ENCODE peak calls at places on chromosomes 6 and 20, in ten cellular contexts. W is heart right ventricle; K is CD8-positive, alpha-beta memory T cell; G is pancreas; V is naive thymus-derived CD4-positive, alpha-beta T cell; B is neuronal stem cell; O is kidney; H is IMR-90; E is tibial artery; U is CD4-positive, CD25-positive, alpha-beta regulatory T cell. L is an unnamed sample. For H3K4me1 and H3K36me3, the result is how much of the 10 kb centered on the place peaks cover.

GRCh38 chr6:30678964-30679726 is 6.3 kb upstream of the DHX16 start:
- DNase-seq in W (peak), K (peak), G (peak), V (peak), B (peak), O (peak), H (peak), E (peak), U (peak), L (peak)

GRCh38 chr20:48653706-48654051 is 174.1 kb downstream of the PREX1 start:
- DNase-seq in W (no peak), K (no peak), G (no peak), V (no peak), B (no peak), O (no peak), H (no peak), E (no peak), U (no peak), L (no peak)

GRCh38 chr6:20534295-20534897 is at the start of gene CDKAL1:
- DNase-seq in W (peak), K (peak), G (peak), V (peak), B (peak), O (peak), H (peak), E (peak), U (peak), L (peak)

GRCh38 chr6:32047084-32047478 is 8.9 kb downstream of the CYP21A2 start:
- DNase-seq in W (peak), K (no peak), G (no peak), V (no peak), B (peak), O (peak), H (peak), E (peak), U (no peak), L (peak)

GRCh38 chr6:132763269-132763668 is 5.6 kb upstream of the VNN2 start:
- DNase-seq in W (no peak), K (peak), G (no peak), V (no peak), B (no peak), O (no peak), H (no peak), E (no peak), U (peak), L (no peak)

GRCh38 chr6:169791721-169792131 is 40.3 kb downstream of the ERMARD start:
- DNase-seq in W (no peak), K (no peak), G (peak), V (no peak), B (no peak), O (no peak), H (no peak), E (peak), U (no peak), L (no peak)

GRCh38 chr6:93165850-93166249 is 253.5 kb downstream of the EPHA7 start:
- DNase-seq in W (no peak), K (no peak), G (no peak), V (no peak), B (no peak), O (no peak), H (no peak), E (no peak), U (no peak), L (no peak)

GRCh38 chr6:158646023-158646888 is 1.7 kb upstream of the DYNLT1 start:
- DNase-seq in W (no peak), K (no peak), G (no peak), V (no peak), B (no peak), O (peak), H (no peak), E (peak), U (no peak), L (no peak)

GRCh38 chr6:99846021-99846420 is 148.0 kb downstream of the MCHR2 start:
- DNase-seq in W (no peak), K (no peak), G (no peak), V (no peak), B (no peak), O (no peak), H (no peak), E (no peak), U (no peak), L (no peak)

GRCh38 chr20:10508468-10509251 is 73.6 kb downstream of the SLX4IP start:
- DNase-seq in W (no peak), K (no peak), G (no peak), V (no peak), B (no peak), O (no peak), H (peak), E (peak), U (no peak), L (no peak)

GRCh38 chr6:132725947-132726607 is 12.2 kb upstream of the VNN1 start:
- DNase-seq in W (no peak), K (no peak), G (no peak), V (no peak), B (no peak), O (no peak), H (no peak), E (no peak), U (no peak), L (no peak)

GRCh38 chr20:15789083-15789482 is 784.2 kb downstream of the KIF16B start:
- DNase-seq in W (no peak), K (no peak), G (no peak), V (no peak), B (no peak), O (no peak), H (no peak), E (no peak), U (no peak), L (no peak)

GRCh38 chr6:159097256-159097655 is 52.5 kb upstream of the TAGAP start:
- DNase-seq in W (no peak), K (no peak), G (no peak), V (no peak), B (no peak), O (no peak), H (no peak), E (no peak), U (no peak), L (no peak)

GRCh38 chr6:155694429-155694795 is 238.8 kb upstream of the NOX3 start:
- DNase-seq in W (no peak), K (no peak), G (no peak), V (no peak), B (no peak), O (no peak), H (no peak), E (no peak), U (no peak), L (no peak)

GRCh38 chr20:12130781-12131180 is 213.1 kb downstream of the BTBD3 start:
- DNase-seq in W (no peak), K (no peak), G (no peak), V (no peak), B (no peak), O (no peak), H (no peak), E (no peak), U (no peak), L (no peak)

GRCh38 chr6:91560409-91560808 is 973.5 kb upstream of the MAP3K7 start:
- DNase-seq in W (no peak), K (no peak), G (no peak), V (no peak), B (no peak), O (no peak), H (no peak), E (no peak), U (no peak), L (no peak)

GRCh38 chr20:38859070-38859690 is 53.7 kb downstream of the PPP1R16B start:
- DNase-seq in W (no peak), K (no peak), G (no peak), V (no peak), B (no peak), O (no peak), H (no peak), E (no peak), U (no peak), L (no peak)

GRCh38 chr20:20683481-20683880 is 29.0 kb downstream of the RALGAPA2 start:
- DNase-seq in W (no peak), K (no peak), G (no peak), V (no peak), B (no peak), O (no peak), H (no peak), E (no peak), U (no peak), L (no peak)

GRCh38 chr6:44078795-44079671 is 48.2 kb downstream of the MRPL14 start:
- DNase-seq in W (peak), K (peak), G (peak), V (peak), B (peak), O (no peak), H (peak), E (peak), U (peak), L (peak)

GRCh38 chr6:167687035-167687720 is 139.5 kb upstream of the AFDN start:
- DNase-seq in W (no peak), K (no peak), G (no peak), V (no peak), B (no peak), O (no peak), H (no peak), E (no peak), U (no peak), L (no peak)

GRCh38 chr6:170279977-170280688 is 10.7 kb downstream of the DLL1 start:
- DNase-seq in W (peak), K (peak), G (peak), V (no peak), B (no peak), O (peak), H (peak), E (no peak), U (peak), L (peak)

GRCh38 chr6:144264270-144265060 is 20.7 kb upstream of the UTRN start:
- DNase-seq in W (no peak), K (no peak), G (peak), V (no peak), B (no peak), O (no peak), H (peak), E (no peak), U (no peak), L (no peak)

GRCh38 chr20:60135276-60135675 is 177.1 kb downstream of the CDH26 start:
- DNase-seq in W (no peak), K (no peak), G (no peak), V (no peak), B (no peak), O (no peak), H (no peak), E (no peak), U (no peak), L (no peak)

GRCh38 chr6:43770417-43771209 is 602 bp downstream of the VEGFA start:
- DNase-seq in W (peak), K (no peak), G (peak), V (peak), B (peak), O (peak), H (peak), E (peak), U (no peak), L (peak)

GRCh38 chr6:34476941-34477340 is 11.1 kb downstream of the PACSIN1 start:
- DNase-seq in W (no peak), K (no peak), G (no peak), V (no peak), B (no peak), O (peak), H (no peak), E (no peak), U (no peak), L (no peak)

GRCh38 chr6:84078335-84078734 is 44.8 kb downstream of the MRAP2 start:
- DNase-seq in W (no peak), K (no peak), G (no peak), V (no peak), B (no peak), O (no peak), H (no peak), E (no peak), U (no peak), L (no peak)

GRCh38 chr6:44003345-44004061 is 123.7 kb downstream of the MRPL14 start:
- DNase-seq in W (no peak), K (no peak), G (peak), V (no peak), B (no peak), O (peak), H (no peak), E (peak), U (no peak), L (peak)

GRCh38 chr20:49115565-49115964 is 69.5 kb downstream of the CSE1L start:
- DNase-seq in W (no peak), K (no peak), G (no peak), V (no peak), B (no peak), O (no peak), H (peak), E (no peak), U (no peak), L (no peak)

GRCh38 chr20:58676161-58676560 is 16.4 kb upstream of the NPEPL1 start:
- DNase-seq in W (no peak), K (no peak), G (no peak), V (no peak), B (no peak), O (no peak), H (no peak), E (no peak), U (no peak), L (no peak)

GRCh38 chr6:163296835-163297519 is 117.5 kb upstream of the QKI start:
- DNase-seq in W (no peak), K (no peak), G (no peak), V (no peak), B (no peak), O (no peak), H (no peak), E (no peak), U (no peak), L (no peak)

GRCh38 chr20:18223399-18223798 is 64.9 kb upstream of the ZNF133 start:
- DNase-seq in W (no peak), K (no peak), G (no peak), V (no peak), B (no peak), O (no peak), H (no peak), E (no peak), U (no peak), L (no peak)

DNA sequence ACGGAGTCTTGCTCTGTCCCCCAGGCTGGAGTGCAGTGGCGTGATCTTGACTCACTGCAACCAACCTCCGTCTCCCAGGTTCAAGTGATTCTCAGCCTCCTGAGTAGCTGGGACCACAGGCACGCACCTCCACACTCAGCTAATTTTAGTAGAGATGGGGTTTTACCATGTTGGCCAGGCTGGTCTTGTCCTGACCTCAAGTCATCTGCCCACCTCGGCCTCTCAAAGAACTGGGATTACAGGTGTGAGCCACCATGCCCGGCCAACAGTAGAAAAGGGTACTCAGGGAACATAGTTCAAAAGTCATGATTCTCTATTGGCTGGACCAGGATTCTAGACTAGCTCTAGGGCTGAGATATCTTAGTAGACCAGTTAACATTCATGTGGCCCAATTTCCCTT is 5.6 kb downstream of the CSNK2A1 start:
- DNase-seq in W (no peak), K (no peak), G (no peak), V (no peak), B (no peak), O (no peak), H (no peak), E (no peak), U (no peak), L (no peak)
- H3K4me1 ChIP-seq in W (half or more), K (half or more), G (under half), V (under half), B (under half), O (under half), H (under half), E (under half), U (under half), L (half or more)

GRCh38 chr20:329851-330232 is 4.5 kb downstream of the SOX12 start:
- DNase-seq in W (no peak), K (no peak), G (no peak), V (no peak), B (no peak), O (no peak), H (no peak), E (no peak), U (no peak), L (no peak)
- H3K36me3 ChIP-seq in W (under half), K (under half), G (under half), V (under half), B (under half), O (under half), H (under half), E (under half), U (under half), L (under half)

GRCh38 chr6:52407467-52407866 is 12.7 kb upstream of the EFHC1 start:
- DNase-seq in W (no peak), K (peak), G (no peak), V (no peak), B (peak), O (no peak), H (peak), E (no peak), U (peak), L (no peak)

GRCh38 chr6:52403086-52403485 is 17.1 kb upstream of the EFHC1 start:
- DNase-seq in W (no peak), K (no peak), G (no peak), V (no peak), B (no peak), O (no peak), H (no peak), E (no peak), U (no peak), L (no peak)

GRCh38 chr6:52403627-52404026 is 16.5 kb upstream of the EFHC1 start:
- DNase-seq in W (peak), K (no peak), G (no peak), V (no peak), B (no peak), O (no peak), H (no peak), E (no peak), U (no peak), L (no peak)

GRCh38 chr6:52409499-52409898 is 10.6 kb upstream of the EFHC1 start:
- DNase-seq in W (no peak), K (no peak), G (no peak), V (no peak), B (no peak), O (no peak), H (peak), E (no peak), U (no peak), L (no peak)

DNA sequence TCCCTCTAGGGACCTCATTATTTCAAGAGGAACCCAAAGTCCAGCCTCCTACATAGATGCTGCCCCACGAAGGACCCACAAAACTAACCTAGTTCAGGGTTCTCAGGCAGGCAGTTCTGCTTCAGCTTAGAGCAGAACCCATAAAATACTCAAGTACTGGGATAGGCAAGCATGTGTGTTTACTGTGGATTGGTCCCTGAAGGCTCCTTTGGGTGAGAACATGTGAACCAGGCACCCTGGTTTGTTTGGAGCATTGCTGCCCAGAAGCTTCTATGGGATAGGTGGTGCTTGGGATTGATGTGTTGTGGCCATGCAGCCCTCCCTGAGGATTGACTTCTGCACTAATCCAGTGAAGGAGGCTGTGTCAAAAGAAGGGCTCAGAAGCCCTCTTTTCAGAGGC is 14.9 kb upstream of the EFHC1 start:
- DNase-seq in W (no peak), K (no peak), G (no peak), V (no peak), B (no peak), O (no peak), H (no peak), E (no peak), U (no peak), L (no peak)
- H3K4me1 ChIP-seq in W (under half), K (under half), G (under half), V (under half), B (under half), O (under half), H (under half), E (under half), U (under half), L (under half)

GRCh38 chr20:63876489-63877036 is 11.5 kb downstream of the TPD52L2 start:
- DNase-seq in W (no peak), K (no peak), G (no peak), V (no peak), B (no peak), O (no peak), H (no peak), E (no peak), U (no peak), L (no peak)
- H3K36me3 ChIP-seq in W (half or more), K (under half), G (under half), V (half or more), B (half or more), O (under half), H (half or more), E (half or more), U (half or more), L (half or more)

GRCh38 chr6:42448906-42449659 is 2.6 kb downstream of the TRERF1 start:
- DNase-seq in W (no peak), K (no peak), G (no peak), V (no peak), B (no peak), O (no peak), H (no peak), E (no peak), U (no peak), L (no peak)

GRCh38 chr6:42446370-42446769 is 5.4 kb downstream of the TRERF1 start:
- DNase-seq in W (no peak), K (no peak), G (no peak), V (no peak), B (no peak), O (peak), H (no peak), E (no peak), U (no peak), L (no peak)

GRCh38 chr6:42449917-42450313 is 1.8 kb downstream of the TRERF1 start:
- DNase-seq in W (no peak), K (no peak), G (no peak), V (no peak), B (no peak), O (no peak), H (peak), E (no peak), U (no peak), L (no peak)

GRCh38 chr6:42450314-42451145 is 1.2 kb downstream of the TRERF1 start:
- DNase-seq in W (no peak), K (peak), G (no peak), V (no peak), B (no peak), O (no peak), H (peak), E (no peak), U (no peak), L (no peak)

DNA sequence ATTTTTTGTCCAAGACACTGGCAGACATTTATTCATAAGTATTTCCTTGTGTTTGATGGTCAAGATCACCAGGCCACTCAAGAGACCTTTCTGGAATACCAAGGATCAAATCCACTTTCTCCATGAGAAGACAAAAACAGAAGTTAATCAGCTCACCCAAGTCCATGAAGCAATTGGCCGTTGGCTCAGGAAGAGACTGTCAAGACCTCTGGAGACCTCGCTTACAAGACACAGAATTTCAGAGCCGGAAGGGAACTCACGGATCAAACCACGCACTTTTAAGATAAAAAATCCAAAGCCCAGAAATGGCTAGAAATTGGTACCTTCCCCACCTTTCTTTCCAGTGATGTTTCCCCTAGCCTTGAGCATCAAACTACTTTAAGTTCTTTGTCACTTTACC is 3.3 kb downstream of the TRERF1 start:
- DNase-seq in W (no peak), K (no peak), G (no peak), V (no peak), B (no peak), O (no peak), H (no peak), E (no peak), U (no peak), L (no peak)
- H3K4me1 ChIP-seq in W (under half), K (under half), G (under half), V (under half), B (under half), O (under half), H (under half), E (under half), U (half or more), L (under half)

GRCh38 chr6:26543953-26544352 is 5.8 kb downstream of the HMGN4 start:
- DNase-seq in W (no peak), K (no peak), G (no peak), V (no peak), B (no peak), O (no peak), H (peak), E (no peak), U (peak), L (no peak)
- H3K36me3 ChIP-seq in W (half or more), K (under half), G (under half), V (under half), B (half or more), O (under half), H (under half), E (under half), U (under half), L (half or more)

DNA sequence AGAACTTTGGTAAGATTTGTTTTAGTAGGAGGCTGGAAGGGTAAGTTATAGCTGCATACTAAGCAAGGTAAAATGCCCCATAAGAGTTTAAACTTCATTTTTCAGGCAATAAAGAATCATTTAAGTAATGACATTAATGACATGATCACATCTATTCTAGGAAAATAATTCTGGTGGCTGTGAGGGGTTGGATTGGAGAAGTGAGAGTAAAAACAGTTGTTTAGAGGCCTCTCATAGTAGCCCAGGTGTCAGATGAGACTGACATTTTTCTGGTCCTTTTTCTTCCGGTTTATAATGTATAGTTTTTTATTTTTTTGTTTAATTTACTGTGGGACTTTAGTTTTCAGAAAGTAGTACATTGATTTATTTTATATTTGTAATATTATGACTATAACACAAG is 40.8 kb downstream of the ITCH start:
- DNase-seq in W (no peak), K (no peak), G (no peak), V (no peak), B (no peak), O (no peak), H (no peak), E (no peak), U (no peak), L (no peak)
- H3K4me1 ChIP-seq in W (under half), K (under half), G (under half), V (under half), B (under half), O (under half), H (under half), E (under half), U (under half), L (under half)

GRCh38 chr20:31667315-31668285 is 29.9 kb downstream of the COX4I2 start:
- DNase-seq in W (no peak), K (no peak), G (no peak), V (no peak), B (no peak), O (no peak), H (no peak), E (no peak), U (no peak), L (no peak)
- H3K36me3 ChIP-seq in W (under half), K (under half), G (under half), V (under half), B (half or more), O (under half), H (under half), E (under half), U (under half), L (under half)